ENCODE peak calls at places on chromosomes 7 and 10, in ten cellular contexts. C is AG04450, I is omental fat pad, M is type B pancreatic cell, H is kidney, Q is nephron progenitor cell, T is A549, L is heart right ventricle, N is adrenal gland, V is fibroblast of the aortic adventitia. K is an unnamed sample.

GRCh38 chr7:131537581-131537980 is 18.8 kb downstream of the PODXL start:
- DNase-seq in N (no peak), T (no peak), V (peak; percentile 76), I (no peak), C (no peak), L (no peak), H (no peak), Q (no peak), M (no peak), K (peak; percentile 50)

GRCh38 chr7:2843711-2844152 is 376 bp downstream of the GNA12 start:
- DNase-seq in V (peak; percentile 27), C (no peak), N (peak; percentile 57), Q (no peak), H (peak; percentile 86), M (no peak), L (peak; percentile 18), T (peak; percentile 31), I (no peak), K (peak; percentile 34)

GRCh38 chr7:10913457-10913856 is 60.2 kb upstream of the PHF14 start:
- DNase-seq in V (no peak), T (no peak), M (no peak), H (no peak), I (no peak), Q (peak; percentile 11), N (no peak), C (no peak), L (no peak), K (no peak)

GRCh38 chr10:58017719-58018367 is 249.9 kb downstream of the IPMK start:
- DNase-seq in M (no peak), V (peak; percentile 87), N (peak; percentile 49), L (no peak), H (no peak), Q (no peak), I (no peak), C (peak; percentile 76), T (peak; percentile 84), K (peak; percentile 80)

GRCh38 chr7:39317107-39317506 is 249.1 kb upstream of the YAE1 start:
- DNase-seq in M (no peak), C (no peak), Q (no peak), V (no peak), L (no peak), N (no peak), I (no peak), H (no peak), T (no peak), K (no peak)

GRCh38 chr10:75556320-75556719 is 124.9 kb downstream of the LRMDA start:
- DNase-seq in C (no peak), V (no peak), N (no peak), L (no peak), H (no peak), Q (no peak), T (no peak), M (no peak), I (no peak), K (no peak)

GRCh38 chr7:33065981-33066380 is 3.4 kb upstream of the NT5C3A start:
- DNase-seq in L (no peak), T (no peak), Q (no peak), V (no peak), N (no peak), M (no peak), I (no peak), H (no peak), C (no peak), K (no peak)

GRCh38 chr10:31383810-31384588 is 65.0 kb downstream of the ZEB1 start:
- DNase-seq in L (no peak), C (no peak), V (no peak), N (no peak), H (no peak), Q (no peak), T (no peak), I (no peak), M (no peak), K (no peak)

GRCh38 chr10:107264742-107265141 is 100.2 kb upstream of the SORCS1 start:
- DNase-seq in M (no peak), H (no peak), I (no peak), C (no peak), V (no peak), N (no peak), L (no peak), Q (no peak), T (no peak), K (no peak)

GRCh38 chr7:36863901-36864701 is 139.8 kb upstream of the AOAH start:
- DNase-seq in Q (no peak), N (peak; percentile 47), I (no peak), V (no peak), T (no peak), M (no peak), H (no peak), L (no peak), C (no peak), K (no peak)

GRCh38 chr7:99167072-99167471 is 23.2 kb upstream of the SMURF1 start:
- DNase-seq in L (no peak), M (no peak), V (no peak), Q (no peak), N (no peak), C (no peak), H (no peak), I (no peak), T (no peak), K (no peak)

GRCh38 chr7:120554960-120555571 is 282.1 kb downstream of the KCND2 start:
- DNase-seq in N (peak; percentile 48), Q (peak; percentile 51), T (peak; percentile 55), I (no peak), M (no peak), C (peak; percentile 11), H (no peak), L (peak; percentile 13), V (peak; percentile 78), K (peak; percentile 66)

GRCh38 chr7:4240813-4241612 is 441.1 kb upstream of the FOXK1 start:
- DNase-seq in T (no peak), V (no peak), H (no peak), M (no peak), L (no peak), C (no peak), Q (no peak), I (no peak), N (no peak), K (no peak)

GRCh38 chr7:39565538-39565937 is 666 bp upstream of the YAE1 start:
- DNase-seq in V (no peak), N (no peak), H (no peak), L (no peak), T (no peak), M (no peak), Q (no peak), I (no peak), C (no peak), K (no peak)

GRCh38 chr7:151905322-151905721 is 28.4 kb upstream of the PRKAG2 start:
- DNase-seq in N (no peak), L (no peak), V (no peak), Q (peak; percentile 23), I (no peak), M (no peak), H (peak; percentile 6), T (no peak), C (no peak), K (no peak)

GRCh38 chr10:80900661-80901060 is 363.0 kb downstream of the SH2D4B start:
- DNase-seq in I (no peak), C (no peak), Q (no peak), M (no peak), T (no peak), H (no peak), L (no peak), N (no peak), V (no peak), K (no peak)

GRCh38 chr10:110336111-110336721 is 31.5 kb upstream of the SMNDC1 start:
- DNase-seq in H (no peak), V (peak; percentile 99), L (no peak), N (peak; percentile 74), C (peak; percentile 90), I (no peak), Q (no peak), T (peak; percentile 78), M (no peak), K (peak; percentile 91)
- TF ChIP-seq CTCF in H (no peak), V (peak; percentile 63), L (no peak), N (no peak), C (peak; percentile 36), I (no peak), Q (no peak), T (no peak), M (peak; percentile 34), K (peak; percentile 25)

GRCh38 chr7:104093127-104093526 is 103.7 kb upstream of the RELN start:
- DNase-seq in I (no peak), H (no peak), M (no peak), Q (no peak), L (no peak), C (no peak), V (no peak), T (no peak), N (no peak), K (no peak)

GRCh38 chr7:104098890-104099289 is 108.9 kb downstream of the ORC5 start:
- DNase-seq in M (no peak), V (no peak), C (no peak), I (no peak), H (no peak), Q (no peak), N (no peak), L (no peak), T (no peak), K (no peak)

DNA sequence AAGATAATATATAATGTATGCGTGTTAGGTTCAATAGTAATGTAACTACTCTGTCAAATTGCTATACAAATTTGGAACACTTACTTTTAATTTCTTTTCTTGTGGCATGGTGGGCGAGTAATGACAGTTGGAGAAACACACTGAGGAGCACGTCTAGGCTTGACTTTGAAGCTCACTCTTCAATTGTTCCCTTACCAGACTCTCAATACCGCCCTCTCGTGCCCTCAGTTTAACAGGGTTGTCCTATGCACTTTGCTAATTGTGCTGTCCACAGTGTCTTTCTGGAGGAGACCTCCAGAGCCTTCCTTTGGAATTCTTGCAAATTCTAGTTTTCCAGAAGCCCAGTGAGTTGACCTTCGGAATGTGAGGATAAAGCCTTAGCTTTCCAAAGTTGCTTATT is 107.2 kb upstream of the RELN start:
- DNase-seq in I (no peak), H (no peak), T (peak; percentile 29), L (no peak), C (no peak), N (no peak), V (peak; percentile 26), M (no peak), Q (no peak), K (peak; percentile 7)
- TF ChIP-seq CTCF in I (no peak), H (no peak), T (no peak), L (no peak), C (peak; percentile 39), N (no peak), V (peak; percentile 34), M (peak; percentile 25), Q (no peak), K (peak; percentile 35)

GRCh38 chr10:130812381-130813148 is 499.0 kb downstream of the TCERG1L start:
- DNase-seq in M (peak; percentile 25), H (peak; percentile 30), I (no peak), N (no peak), L (no peak), T (no peak), C (no peak), Q (no peak), V (no peak), K (no peak)
- TF ChIP-seq CTCF in M (no peak), H (no peak), I (no peak), N (no peak), L (no peak), T (no peak), C (no peak), Q (no peak), V (no peak), K (no peak)

GRCh38 chr10:117107280-117107679 is 30.8 kb downstream of the VAX1 start:
- DNase-seq in H (no peak), Q (no peak), N (no peak), I (no peak), V (no peak), C (no peak), M (no peak), L (no peak), T (no peak), K (no peak)

GRCh38 chr10:117112220-117112619 is 25.9 kb downstream of the VAX1 start:
- DNase-seq in M (no peak), H (no peak), I (no peak), N (no peak), C (no peak), V (no peak), Q (no peak), T (peak; percentile 21), L (no peak), K (no peak)
- TF ChIP-seq CTCF in M (peak; percentile 60), H (peak; percentile 20), I (no peak), N (peak; percentile 16), C (peak; percentile 50), V (peak; percentile 45), Q (no peak), T (peak; percentile 52), L (no peak), K (peak; percentile 40)